ENCODE peak calls at places on chromosomes 16 and 17, in nine cellular contexts. T is fibroblast of pulmonary artery; X is stimulated activated CD4-positive, alpha-beta T cell treated with anti-CD3 and anti-CD28 coated beads, Interleukin-1b, Interleukin-23, amount 100 ng/mL, for 24 hours; U is spleen; J is adrenal gland; E is NCI-H1930; Z is upper lobe of right lung; Y is tibial nerve; O is CD4-positive, CD25-positive, alpha-beta regulatory T cell. L is an unnamed sample.

GRCh38 chr16:56513972-56514371 is 5.9 kb downstream of the BBS2 start:
- DNase-seq in T (peak; percentile 77), X (no peak), U (no peak), J (peak; percentile 59), E (no peak), Z (no peak), Y (peak; percentile 54), O (peak; percentile 35), L (peak; percentile 59)

GRCh38 chr17:70024253-70024652 is 50.8 kb upstream of the KCNJ16 start:
- DNase-seq in T (no peak), X (no peak), U (no peak), J (no peak), E (no peak), Z (no peak), Y (no peak), O (no peak), L (no peak)

GRCh38 chr17:67562036-67562435 is 155.7 kb upstream of the NOL11 start:
- DNase-seq in T (no peak), X (no peak), U (no peak), J (no peak), E (no peak), Z (no peak), Y (no peak), O (no peak), L (no peak)

GRCh38 chr16:58109330-58109729 is 19.9 kb downstream of the CFAP20 start:
- DNase-seq in T (no peak), X (no peak), U (no peak), J (no peak), E (no peak), Z (peak; percentile 9), Y (no peak), O (no peak), L (no peak)

GRCh38 chr17:42284020-42284369 is 4.3 kb upstream of the STAT5A start:
- DNase-seq in T (no peak), X (no peak), U (no peak), J (peak; percentile 17), E (no peak), Z (no peak), Y (no peak), O (no peak), L (no peak)

GRCh38 chr17:17314501-17315071 is 11.4 kb downstream of the NT5M start:
- DNase-seq in T (no peak), X (no peak), U (peak; percentile 32), J (no peak), E (no peak), Z (peak; percentile 18), Y (no peak), O (no peak), L (no peak)

GRCh38 chr17:28896491-28896883 is 1.0 kb downstream of the FLOT2 start:
- DNase-seq in T (no peak), X (no peak), U (no peak), J (no peak), E (no peak), Z (no peak), Y (no peak), O (no peak), L (no peak)

GRCh38 chr17:80826955-80827645 is 164.5 kb upstream of the CHMP6 start:
- DNase-seq in T (peak; percentile 98), X (peak; percentile 23), U (peak; percentile 84), J (peak; percentile 93), E (no peak), Z (peak; percentile 63), Y (peak; percentile 37), O (no peak), L (no peak)

GRCh38 chr16:88815901-88816589 is 4.3 kb upstream of the APRT start:
- DNase-seq in T (no peak), X (no peak), U (peak; percentile 87), J (peak; percentile 63), E (peak; percentile 4), Z (no peak), Y (no peak), O (peak; percentile 36), L (no peak)

GRCh38 chr16:525123-525519 is 2.4 kb upstream of the CAPN15 start:
- DNase-seq in T (no peak), X (no peak), U (no peak), J (no peak), E (no peak), Z (no peak), Y (no peak), O (no peak), L (no peak)

GRCh38 chr16:2686912-2687507 is 4.7 kb downstream of the KCTD5 start:
- DNase-seq in T (no peak), X (no peak), U (peak; percentile 92), J (no peak), E (no peak), Z (peak; percentile 81), Y (no peak), O (no peak), L (no peak)